ENCODE peak calls at places on chromosomes 13 and 19, in five cellular contexts. T is PC-3, W is T-cell, A is T-helper 1 cell, J is mucosa of descending colon. L is an unnamed sample.

GRCh38 chr13:20721058-20721453 is 17.6 kb downstream of the IL17D start:
- DNase-seq in W (no peak), J (no peak), A (no peak), T (no peak), L (no peak)

GRCh38 chr13:106602178-106602577 is 34.2 kb upstream of the ARGLU1 start:
- DNase-seq in T (no peak), J (peak), A (no peak), W (no peak), L (no peak)

GRCh38 chr13:37886879-37887278 is 17.3 kb upstream of the TRPC4 start:
- DNase-seq in T (no peak), J (no peak), W (no peak), A (no peak), L (no peak)

GRCh38 chr19:31419871-31420430 is 70.7 kb upstream of the TSHZ3 start:
- DNase-seq in J (no peak), T (no peak), A (no peak), W (no peak), L (no peak)

GRCh38 chr13:72180253-72180952 is 313.4 kb upstream of the DACH1 start:
- DNase-seq in J (no peak), T (peak), W (no peak), A (no peak), L (peak)

GRCh38 chr19:17755977-17756670 is 4.8 kb downstream of the FCHO1 start:
- DNase-seq in W (peak), J (peak), A (peak), T (peak), L (no peak)

GRCh38 chr13:72125561-72125960 is 258.6 kb upstream of the DACH1 start:
- DNase-seq in A (no peak), T (peak), W (no peak), J (no peak), L (no peak)

GRCh38 chr13:23848019-23848418 is 41.2 kb downstream of the MIPEP start:
- DNase-seq in A (no peak), W (no peak), T (no peak), J (no peak), L (no peak)

GRCh38 chr19:19911150-19911549 is 10.4 kb downstream of the ZNF93 start:
- DNase-seq in W (no peak), T (no peak), A (no peak), J (no peak), L (no peak)

GRCh38 chr19:4794971-4795370 is 3.4 kb downstream of the FEM1A start:
- DNase-seq in T (peak), J (no peak), W (no peak), A (no peak), L (peak)

GRCh38 chr13:114173753-114174152 is 5.3 kb upstream of the CFAP97D2 start:
- DNase-seq in T (no peak), A (no peak), J (no peak), W (no peak), L (no peak)

GRCh38 chr13:110816500-110816899 is 98.4 kb downstream of the ANKRD10 start:
- DNase-seq in J (no peak), A (no peak), W (no peak), T (no peak), L (no peak)

GRCh38 chr13:40666905-40667621 is 622 bp upstream of the FOXO1 start:
- DNase-seq in T (peak), W (no peak), A (no peak), J (peak), L (peak)

GRCh38 chr19:43265664-43266025 is 3.7 kb downstream of the PSG9 start:
- DNase-seq in J (no peak), A (no peak), W (no peak), T (no peak), L (no peak)

GRCh38 chr19:14434543-14435319 is 1.6 kb downstream of the PKN1 start:
- DNase-seq in T (peak), A (no peak), J (peak), W (no peak), L (peak)

GRCh38 chr13:114049026-114049425 is 75.2 kb upstream of the C13orf46 start:
- DNase-seq in J (peak), W (peak), T (no peak), A (no peak), L (no peak)

GRCh38 chr19:4284176-4284958 is 5.3 kb downstream of the SHD start:
- DNase-seq in T (peak), W (no peak), A (no peak), J (peak), L (peak)

GRCh38 chr13:53151692-53152421 is 123.2 kb downstream of the OLFM4 start:
- DNase-seq in T (no peak), J (no peak), W (no peak), A (no peak), L (peak)

GRCh38 chr13:74464656-74465055 is 330.5 kb upstream of the KLF12 start:
- DNase-seq in J (no peak), W (no peak), T (no peak), A (no peak), L (no peak)

GRCh38 chr13:96052655-96053002 is 572 bp downstream of the UGGT2 start:
- DNase-seq in J (no peak), A (no peak), W (no peak), T (peak), L (peak)

GRCh38 chr13:50132937-50133276 is 117.7 kb downstream of the KCNRG start:
- DNase-seq in J (no peak), A (no peak), W (no peak), T (no peak), L (no peak)

GRCh38 chr19:10533656-10534386 is 9.9 kb upstream of the ATG4D start:
- DNase-seq in A (no peak), T (no peak), J (no peak), W (no peak), L (peak)

GRCh38 chr13:37775871-37776270 is 93.7 kb downstream of the TRPC4 start:
- DNase-seq in T (no peak), J (no peak), W (no peak), A (no peak), L (no peak)

GRCh38 chr13:36420437-36420891 is 11.8 kb upstream of the CCNA1 start:
- DNase-seq in T (peak), A (peak), J (peak), W (peak), L (peak)

GRCh38 chr19:28546148-28546685 is 666.7 kb downstream of the UQCRFS1 start:
- DNase-seq in J (no peak), T (no peak), W (no peak), A (no peak), L (no peak)

L was measured in RWPE1.